ENCODE peak calls at places on chromosomes 16 and 17, in seven cellular contexts. Z, R, A, G, H, S and E are unnamed samples.

GRCh38 chr17:34252138-34252889 is 2.8 kb upstream of the CCL2 start:
- DNase-seq in R (peak), S (no peak), G (peak), Z (no peak), A (no peak), H (peak), E (peak)

GRCh38 chr16:73737637-73738036 is 559.0 kb upstream of the PSMD7 start:
- DNase-seq in A (no peak), H (no peak), R (no peak), S (no peak), G (no peak), Z (no peak), E (no peak)

GRCh38 chr17:35726609-35727460 is 4.6 kb upstream of the RASL10B start:
- DNase-seq in G (no peak), H (peak), Z (peak), S (peak), R (no peak), A (no peak), E (no peak)

GRCh38 chr16:11610121-11610505 is 23.4 kb upstream of the LITAF start:
- DNase-seq in G (no peak), S (no peak), R (peak), H (no peak), A (no peak), Z (no peak), E (no peak)

GRCh38 chr16:88681709-88682451 is 4.4 kb downstream of the SNAI3 start:
- DNase-seq in S (no peak), A (no peak), Z (no peak), H (peak), G (no peak), R (peak), E (peak)

GRCh38 chr17:38568274-38568673 is 37.5 kb downstream of the SRCIN1 start:
- DNase-seq in A (no peak), Z (no peak), R (no peak), G (no peak), S (no peak), H (no peak), E (no peak)

GRCh38 chr17:66574123-66574522 is 260.8 kb upstream of the CACNG5 start:
- DNase-seq in R (no peak), A (no peak), H (no peak), Z (no peak), S (no peak), G (no peak), E (no peak)

GRCh38 chr17:31202968-31203367 is 94.1 kb downstream of the OMG start:
- DNase-seq in A (no peak), S (no peak), Z (no peak), H (no peak), G (no peak), R (no peak), E (no peak)

GRCh38 chr17:56815711-56816110 is 18.0 kb downstream of the C17orf67 start:
- DNase-seq in R (no peak), Z (no peak), S (no peak), H (no peak), G (no peak), A (no peak), E (no peak)

GRCh38 chr17:42027961-42028790 is 8.3 kb downstream of the NKIRAS2 start:
- DNase-seq in Z (peak), H (no peak), A (no peak), G (no peak), S (no peak), R (no peak), E (no peak)

GRCh38 chr17:58278661-58279015 is 2.1 kb downstream of the MPO start:
- DNase-seq in G (no peak), A (no peak), Z (no peak), R (peak), S (no peak), H (peak), E (no peak)

GRCh38 chr16:78957328-78958100 is 643.0 kb downstream of the MAF start:
- DNase-seq in H (no peak), S (no peak), G (no peak), R (no peak), Z (no peak), A (peak), E (no peak)

GRCh38 chr17:50234581-50234980 is 33.1 kb upstream of the COL1A1 start:
- DNase-seq in R (no peak), S (no peak), H (no peak), Z (no peak), A (no peak), G (no peak), E (no peak)

GRCh38 chr17:48024149-48025039 is 13.2 kb downstream of the COPZ2 start:
- DNase-seq in A (peak), H (peak), R (peak), G (no peak), S (no peak), Z (peak), E (no peak)

GRCh38 chr17:50028207-50029120 is 27.4 kb upstream of the ITGA3 start:
- DNase-seq in A (no peak), G (no peak), H (no peak), S (no peak), R (peak), Z (no peak), E (no peak)

GRCh38 chr16:830107-830870 is 29.8 kb upstream of the GNG13 start:
- DNase-seq in A (no peak), S (no peak), H (no peak), R (no peak), Z (no peak), G (no peak), E (no peak)

GRCh38 chr16:66662445-66663194 is 33.9 kb downstream of the CMTM4 start:
- DNase-seq in S (no peak), Z (no peak), R (no peak), A (no peak), H (no peak), G (no peak), E (peak)

GRCh38 chr16:74448990-74449389 is 27.7 kb upstream of the CLEC18B start:
- DNase-seq in R (no peak), A (no peak), G (peak), H (peak), Z (no peak), S (peak), E (no peak)

GRCh38 chr16:86772671-86773338 is 194.5 kb downstream of the FOXL1 start:
- DNase-seq in R (no peak), A (no peak), Z (no peak), S (no peak), H (no peak), G (no peak), E (no peak)

GRCh38 chr16:14015017-14015416 is 56.1 kb upstream of the MRTFB start:
- DNase-seq in S (no peak), G (no peak), R (no peak), Z (no peak), A (no peak), H (no peak), E (no peak)

GRCh38 chr17:81833160-81833920 is at the start of gene MCRIP1:
- DNase-seq in Z (peak), R (peak), A (peak), G (peak), S (peak), H (peak), E (peak)

GRCh38 chr17:40121191-40121885 is 433 bp upstream of the MSL1 start:
- DNase-seq in Z (no peak), A (peak), R (peak), S (no peak), H (peak), G (peak), E (peak)

GRCh38 chr16:47213761-47214440 is 70.2 kb upstream of the NETO2 start:
- DNase-seq in G (no peak), R (no peak), A (no peak), H (no peak), S (no peak), Z (no peak), E (no peak)

GRCh38 chr17:3603119-3603869 is 5.9 kb downstream of the TRPV1 start:
- DNase-seq in H (no peak), G (no peak), S (peak), A (no peak), R (no peak), Z (no peak), E (no peak)

GRCh38 chr17:76026714-76027158 is 370 bp downstream of the EVPL start:
- DNase-seq in R (peak), H (no peak), Z (no peak), G (no peak), A (no peak), S (no peak), E (no peak)

GRCh38 chr17:46764709-46765401 is 53.6 kb downstream of the WNT3 start:
- DNase-seq in G (no peak), S (peak), H (peak), A (no peak), R (no peak), Z (peak), E (no peak)

GRCh38 chr17:8623591-8623990 is 6.9 kb downstream of the MYH10 start:
- DNase-seq in A (no peak), R (no peak), H (no peak), S (no peak), Z (no peak), G (no peak), E (no peak)

GRCh38 chr17:7282752-7283321 is 1.3 kb downstream of the SLC2A4 start:
- DNase-seq in Z (no peak), G (no peak), A (no peak), R (no peak), S (no peak), H (no peak), E (no peak)

GRCh38 chr17:31549121-31549524 is 157.6 kb downstream of the RAB11FIP4 start:
- DNase-seq in G (no peak), Z (no peak), A (no peak), H (no peak), S (no peak), R (no peak), E (no peak)

GRCh38 chr16:20904507-20905079 is 4.0 kb downstream of the LYRM1 start:
- DNase-seq in S (no peak), Z (no peak), R (no peak), A (no peak), H (no peak), G (no peak), E (no peak)

GRCh38 chr16:76118344-76118743 is 158.9 kb upstream of the CNTNAP4 start:
- DNase-seq in G (no peak), Z (no peak), H (no peak), S (no peak), R (no peak), A (no peak), E (no peak)

GRCh38 chr17:66405836-66406679 is 103.6 kb downstream of the PRKCA start:
- DNase-seq in H (no peak), S (no peak), G (no peak), A (no peak), R (no peak), Z (no peak), E (no peak)

GRCh38 chr17:76121932-76122383 is 18.4 kb upstream of the EXOC7 start:
- DNase-seq in Z (peak), S (no peak), R (no peak), H (no peak), G (no peak), A (no peak), E (no peak)

GRCh38 chr17:948284-948852 is 31.2 kb downstream of the NXN start:
- DNase-seq in G (no peak), R (no peak), H (peak), S (no peak), A (no peak), Z (no peak), E (no peak)

GRCh38 chr16:57266531-57267268 is 17.8 kb downstream of the PLLP start:
- DNase-seq in H (peak), G (no peak), A (no peak), R (peak), Z (no peak), S (no peak), E (no peak)

GRCh38 chr17:42408076-42408475 is 15.0 kb downstream of the CAVIN1 start:
- DNase-seq in Z (no peak), R (no peak), S (no peak), A (peak), H (no peak), G (no peak), E (peak)

GRCh38 chr17:35788504-35788998 is 6.9 kb downstream of the MMP28 start:
- DNase-seq in R (no peak), H (no peak), A (no peak), S (peak), Z (no peak), G (peak), E (no peak)

GRCh38 chr17:9912146-9913099 is 7.4 kb upstream of the RCVRN start:
- DNase-seq in H (no peak), R (no peak), G (no peak), Z (no peak), A (no peak), S (no peak), E (no peak)

GRCh38 chr16:55655709-55656694 is at the start of gene SLC6A2:
- DNase-seq in H (no peak), G (no peak), Z (peak), A (peak), S (no peak), R (no peak), E (no peak)
- TF ChIP-seq CTCF in H (no peak), G (no peak), Z (peak), A (no peak), S (no peak), R (no peak), E (no peak)

GRCh38 chr17:73795730-73796129 is 151.5 kb upstream of the SDK2 start:
- DNase-seq in Z (no peak), R (no peak), A (no peak), H (no peak), G (no peak), S (no peak), E (no peak)
- TF ChIP-seq CTCF in Z (no peak), R (no peak), A (no peak), H (no peak), G (no peak), S (no peak), E (no peak)

DNA sequence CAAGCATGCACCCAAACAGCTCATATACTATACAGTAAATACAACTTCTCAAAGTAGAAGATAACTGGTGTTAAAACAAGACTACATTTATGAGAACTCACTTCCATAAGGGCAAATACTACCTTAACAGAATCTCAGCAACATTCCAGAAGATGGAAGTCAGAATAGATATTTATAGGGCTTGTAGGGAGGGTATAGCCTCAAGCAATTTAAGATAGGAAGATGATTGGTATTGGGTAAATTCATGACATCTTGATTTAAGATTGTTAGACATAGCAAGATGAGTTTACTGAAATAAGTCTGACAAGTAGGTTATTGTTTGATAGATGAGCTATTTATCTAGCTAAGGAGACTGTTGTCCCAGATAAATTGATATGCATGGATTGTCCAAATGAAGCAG is 250.2 kb downstream of the CDH13 start:
- DNase-seq in G (no peak), R (no peak), A (no peak), Z (no peak), H (no peak), S (no peak), E (no peak)
- TF ChIP-seq CTCF in G (no peak), R (no peak), A (no peak), Z (no peak), H (no peak), S (no peak), E (no peak)

GRCh38 chr17:28646039-28646754 is 1.2 kb upstream of the BLTP2 start:
- DNase-seq in Z (no peak), S (no peak), R (no peak), G (no peak), H (no peak), A (no peak), E (no peak)
- TF ChIP-seq CTCF in Z (no peak), S (no peak), R (no peak), G (no peak), H (no peak), A (no peak), E (no peak)

GRCh38 chr16:9082422-9082821 is 9.0 kb upstream of the HAPSTR1 start:
- DNase-seq in R (no peak), S (no peak), H (no peak), A (no peak), Z (no peak), G (no peak), E (no peak)
- TF ChIP-seq CTCF in R (no peak), S (no peak), H (no peak), A (no peak), Z (no peak), G (no peak), E (no peak)

GRCh38 chr17:22669721-22670120 is 977.4 kb downstream of the KCNJ18 start:
- DNase-seq in Z (no peak), R (no peak), A (no peak), H (no peak), G (no peak), S (no peak), E (no peak)

DNA sequence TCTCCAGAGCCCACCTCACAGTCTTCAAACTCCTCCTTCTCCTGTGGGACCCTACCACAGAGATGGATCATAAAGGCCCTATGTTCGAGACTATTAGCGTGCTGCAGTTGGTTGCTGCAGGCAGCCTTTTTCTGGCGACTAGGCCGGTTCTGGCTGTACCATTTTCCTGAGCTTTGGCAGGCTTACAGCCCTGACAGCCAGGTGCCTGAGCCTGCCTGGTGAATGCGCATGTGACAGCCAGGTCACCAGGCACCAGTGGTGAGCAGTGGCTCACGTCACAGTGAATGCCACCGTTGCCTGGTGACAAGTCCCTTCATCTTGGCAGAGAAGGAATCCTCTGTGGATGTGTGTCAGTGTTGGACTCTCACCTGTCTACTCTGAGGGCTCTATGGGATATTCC is 978.8 kb downstream of the KCNJ18 start:
- DNase-seq in R (no peak), Z (no peak), H (no peak), S (no peak), A (no peak), G (no peak), E (no peak)
- TF ChIP-seq CTCF in R (no peak), Z (no peak), H (no peak), S (no peak), A (no peak), G (no peak), E (no peak)

GRCh38 chr17:16380640-16381495 is at the start of gene UBB:
- DNase-seq in S (peak), H (peak), A (peak), Z (peak), G (peak), R (peak), E (peak)
- TF ChIP-seq CTCF in S (no peak), H (no peak), A (no peak), Z (no peak), G (no peak), R (no peak), E (no peak)

GRCh38 chr16:10123141-10123540 is 59.1 kb downstream of the GRIN2A start:
- DNase-seq in A (no peak), R (no peak), G (no peak), H (no peak), Z (no peak), S (no peak), E (no peak)

GRCh38 chr16:10122026-10122425 is 60.2 kb downstream of the GRIN2A start:
- DNase-seq in A (no peak), G (no peak), R (no peak), H (no peak), Z (no peak), S (no peak), E (no peak)

GRCh38 chr16:10120953-10121352 is 61.3 kb downstream of the GRIN2A start:
- DNase-seq in G (no peak), A (no peak), R (no peak), H (no peak), Z (no peak), S (no peak), E (no peak)

GRCh38 chr16:10121496-10121895 is 60.7 kb downstream of the GRIN2A start:
- DNase-seq in R (no peak), Z (no peak), S (no peak), H (no peak), G (no peak), A (no peak), E (no peak)

GRCh38 chr16:10122546-10122945 is 59.7 kb downstream of the GRIN2A start:
- DNase-seq in H (no peak), G (no peak), A (peak), S (no peak), R (no peak), Z (no peak), E (no peak)
- TF ChIP-seq CTCF in H (no peak), G (no peak), A (peak), S (peak), R (no peak), Z (peak), E (no peak)